ENCODE peak calls at places on chromosomes 3 and 15, in ten cellular contexts. R, A, W, H, K, Z, M, L, C and J are unnamed samples.

GRCh38 chr15:45377630-45378148 is 655 bp downstream of the GATM start:
- DNase-seq in R (no peak), A (no peak), W (no peak), H (no peak), K (no peak), Z (no peak), M (no peak), L (no peak), C (no peak), J (no peak)

GRCh38 chr3:115784739-115785571 is 161.6 kb downstream of the GAP43 start:
- DNase-seq in R (no peak), A (peak), W (peak), H (no peak), K (peak), Z (no peak), M (peak), L (no peak), C (no peak), J (peak)

GRCh38 chr3:127194601-127195187 is 1.8 kb downstream of the PRR23E start:
- DNase-seq in R (no peak), A (no peak), W (no peak), H (no peak), K (no peak), Z (no peak), M (no peak), L (no peak), C (no peak), J (no peak)

GRCh38 chr3:141498592-141499223 is 11.9 kb downstream of the RASA2 start:
- DNase-seq in R (peak), A (no peak), W (no peak), H (peak), K (no peak), Z (peak), M (no peak), L (peak), C (peak), J (no peak)

GRCh38 chr15:31172606-31173005 is 71.1 kb upstream of the TRPM1 start:
- DNase-seq in R (no peak), A (no peak), W (no peak), H (no peak), K (peak), Z (no peak), M (no peak), L (no peak), C (no peak), J (no peak)

GRCh38 chr3:180063783-180064182 is 27.0 kb upstream of the PEX5L start:
- DNase-seq in R (no peak), A (no peak), W (no peak), H (no peak), K (no peak), Z (no peak), M (no peak), L (no peak), C (no peak), J (no peak)

GRCh38 chr3:68878322-68878721 is 54.0 kb downstream of the TAFA4 start:
- DNase-seq in R (no peak), A (peak), W (peak), H (peak), K (peak), Z (no peak), M (peak), L (no peak), C (no peak), J (peak)

GRCh38 chr3:14548321-14548729 is 8.2 kb upstream of the GRIP2 start:
- DNase-seq in R (peak), A (peak), W (peak), H (peak), K (peak), Z (no peak), M (peak), L (no peak), C (no peak), J (no peak)

GRCh38 chr15:51931638-51932037 is 39.9 kb downstream of the LEO1 start:
- DNase-seq in R (no peak), A (no peak), W (peak), H (no peak), K (no peak), Z (no peak), M (no peak), L (no peak), C (no peak), J (peak)

GRCh38 chr15:82959423-82959822 is 6.9 kb upstream of the HOMER2 start:
- DNase-seq in R (no peak), A (no peak), W (no peak), H (no peak), K (no peak), Z (no peak), M (no peak), L (no peak), C (no peak), J (no peak)

GRCh38 chr3:129513705-129514104 is 14.7 kb upstream of the RHO start:
- DNase-seq in R (no peak), A (no peak), W (no peak), H (no peak), K (no peak), Z (no peak), M (no peak), L (no peak), C (no peak), J (no peak)

GRCh38 chr15:50879016-50879415 is 29.5 kb upstream of the AP4E1 start:
- DNase-seq in R (no peak), A (no peak), W (no peak), H (no peak), K (no peak), Z (no peak), M (no peak), L (no peak), C (no peak), J (no peak)

GRCh38 chr15:72916939-72917338 is 133.4 kb upstream of the ADPGK start:
- DNase-seq in R (no peak), A (no peak), W (no peak), H (no peak), K (no peak), Z (no peak), M (no peak), L (no peak), C (no peak), J (no peak)

GRCh38 chr3:16524196-16524595 is 10.7 kb upstream of the RFTN1 start:
- DNase-seq in R (no peak), A (no peak), W (no peak), H (no peak), K (no peak), Z (no peak), M (no peak), L (no peak), C (no peak), J (no peak)

GRCh38 chr3:177286034-177286433 is 88.8 kb upstream of the TBL1XR1 start:
- DNase-seq in R (no peak), A (no peak), W (no peak), H (no peak), K (no peak), Z (no peak), M (no peak), L (no peak), C (no peak), J (no peak)

GRCh38 chr15:68231102-68231818 is 1.7 kb upstream of the CLN6 start:
- DNase-seq in R (no peak), A (no peak), W (no peak), H (no peak), K (no peak), Z (no peak), M (peak), L (no peak), C (no peak), J (no peak)

GRCh38 chr15:90358124-90359033 is 6.3 kb downstream of the ZNF774 start:
- DNase-seq in R (no peak), A (peak), W (peak), H (no peak), K (peak), Z (no peak), M (peak), L (no peak), C (no peak), J (no peak)

GRCh38 chr3:152779649-152780048 is 55.3 kb upstream of the P2RY1 start:
- DNase-seq in R (no peak), A (peak), W (no peak), H (no peak), K (peak), Z (no peak), M (peak), L (no peak), C (no peak), J (peak)

GRCh38 chr3:46946856-46947544 is 29.5 kb downstream of the CCDC12 start:
- DNase-seq in R (peak), A (peak), W (peak), H (no peak), K (no peak), Z (peak), M (no peak), L (peak), C (no peak), J (no peak)

GRCh38 chr3:102410616-102411015 is 24.2 kb upstream of the ZPLD1 start:
- DNase-seq in R (no peak), A (no peak), W (no peak), H (no peak), K (no peak), Z (no peak), M (no peak), L (no peak), C (no peak), J (no peak)

GRCh38 chr3:141405581-141405980 is 37.3 kb downstream of the ZBTB38 start:
- DNase-seq in R (no peak), A (peak), W (peak), H (no peak), K (no peak), Z (no peak), M (no peak), L (no peak), C (no peak), J (no peak)

GRCh38 chr15:78175333-78175732 is 26.2 kb downstream of the IDH3A start:
- DNase-seq in R (no peak), A (no peak), W (no peak), H (no peak), K (no peak), Z (no peak), M (no peak), L (no peak), C (no peak), J (no peak)

GRCh38 chr3:107198522-107199271 is 178.5 kb upstream of the CCDC54 start:
- DNase-seq in R (no peak), A (no peak), W (peak), H (no peak), K (peak), Z (no peak), M (peak), L (no peak), C (no peak), J (no peak)

GRCh38 chr3:33007776-33008175 is 56.3 kb downstream of the CCR4 start:
- DNase-seq in R (no peak), A (no peak), W (no peak), H (no peak), K (no peak), Z (no peak), M (no peak), L (no peak), C (no peak), J (no peak)

GRCh38 chr3:138389144-138389601 is 40.8 kb downstream of the MRAS start:
- DNase-seq in R (no peak), A (no peak), W (peak), H (no peak), K (no peak), Z (no peak), M (no peak), L (no peak), C (no peak), J (no peak)

GRCh38 chr15:93987068-93987467 is 244.3 kb upstream of the MCTP2 start:
- DNase-seq in R (no peak), A (no peak), W (no peak), H (no peak), K (no peak), Z (no peak), M (no peak), L (no peak), C (no peak), J (no peak)

GRCh38 chr3:66592927-66593625 is 92.3 kb upstream of the LRIG1 start:
- DNase-seq in R (no peak), A (peak), W (peak), H (no peak), K (no peak), Z (no peak), M (no peak), L (no peak), C (no peak), J (no peak)

GRCh38 chr3:172034786-172035685 is 4.3 kb upstream of the FNDC3B start:
- DNase-seq in R (no peak), A (no peak), W (peak), H (peak), K (peak), Z (no peak), M (peak), L (no peak), C (no peak), J (peak)

GRCh38 chr3:187208159-187208558 is 10.9 kb downstream of the RTP1 start:
- DNase-seq in R (no peak), A (no peak), W (peak), H (no peak), K (no peak), Z (no peak), M (peak), L (no peak), C (no peak), J (peak)

GRCh38 chr3:65445573-65446204 is 593.0 kb downstream of the MAGI1 start:
- DNase-seq in R (no peak), A (no peak), W (no peak), H (no peak), K (no peak), Z (no peak), M (no peak), L (no peak), C (no peak), J (no peak)